ENCODE peak calls at places on chromosomes 11 and 22, in nine cellular contexts. F, Q, U, L, N, O, V, G and D are unnamed samples.

GRCh38 chr11:117239295-117239694 is 6.8 kb downstream of the RNF214 start:
- DNase-seq in F (no peak), Q (no peak), U (no peak), L (no peak), N (no peak), O (no peak), V (no peak), G (peak), D (no peak)

GRCh38 chr11:83449338-83449913 is 163.3 kb upstream of the CCDC90B start:
- DNase-seq in F (no peak), Q (no peak), U (no peak), L (no peak), N (no peak), O (no peak), V (no peak), G (no peak), D (no peak)

GRCh38 chr11:122556605-122557004 is 98.9 kb upstream of the UBASH3B start:
- DNase-seq in F (peak), Q (peak), U (peak), L (no peak), N (no peak), O (no peak), V (peak), G (no peak), D (no peak)

GRCh38 chr11:214083-214482 is 6.6 kb downstream of the RIC8A start:
- DNase-seq in F (no peak), Q (no peak), U (no peak), L (no peak), N (no peak), O (no peak), V (no peak), G (no peak), D (no peak)

GRCh38 chr11:59918494-59918893 is 19.7 kb upstream of the OOSP1 start:
- DNase-seq in F (no peak), Q (no peak), U (no peak), L (no peak), N (no peak), O (no peak), V (no peak), G (no peak), D (no peak)

GRCh38 chr11:32905028-32905667 is 12.5 kb downstream of the QSER1 start:
- DNase-seq in F (no peak), Q (no peak), U (no peak), L (no peak), N (no peak), O (no peak), V (no peak), G (no peak), D (no peak)

GRCh38 chr11:29486301-29486700 is 530.5 kb downstream of the KCNA4 start:
- DNase-seq in F (no peak), Q (no peak), U (no peak), L (no peak), N (no peak), O (no peak), V (no peak), G (no peak), D (no peak)

GRCh38 chr11:121892863-121893262 is 223.2 kb downstream of the BLID start:
- DNase-seq in F (no peak), Q (no peak), U (no peak), L (no peak), N (no peak), O (no peak), V (no peak), G (no peak), D (no peak)

GRCh38 chr22:17838180-17838865 is 64.1 kb upstream of the BID start:
- DNase-seq in F (no peak), Q (no peak), U (no peak), L (no peak), N (no peak), O (no peak), V (no peak), G (no peak), D (no peak)

GRCh38 chr11:705646-706438 is at the start of gene EPS8L2:
- DNase-seq in F (peak), Q (peak), U (peak), L (peak), N (no peak), O (no peak), V (no peak), G (no peak), D (no peak)

GRCh38 chr11:100753562-100753961 is 66.5 kb downstream of the ARHGAP42 start:
- DNase-seq in F (no peak), Q (no peak), U (no peak), L (no peak), N (no peak), O (no peak), V (no peak), G (peak), D (no peak)

GRCh38 chr11:58577441-58578135 is 1.3 kb upstream of the ZFP91 start:
- DNase-seq in F (peak), Q (peak), U (peak), L (peak), N (peak), O (peak), V (peak), G (peak), D (no peak)

GRCh38 chr11:68976095-68976494 is 4.7 kb downstream of the MRGPRD start:
- DNase-seq in F (no peak), Q (no peak), U (no peak), L (no peak), N (no peak), O (no peak), V (no peak), G (no peak), D (no peak)

GRCh38 chr22:42608481-42609361 is 6.0 kb downstream of the POLDIP3 start:
- DNase-seq in F (no peak), Q (peak), U (no peak), L (no peak), N (no peak), O (no peak), V (no peak), G (no peak), D (peak)

GRCh38 chr22:40240671-40241070 is 62.9 kb downstream of the TNRC6B start:
- DNase-seq in F (peak), Q (peak), U (no peak), L (no peak), N (no peak), O (no peak), V (no peak), G (no peak), D (no peak)

GRCh38 chr22:16912281-16912680 is 87.1 kb upstream of the XKR3 start:
- DNase-seq in F (no peak), Q (no peak), U (no peak), L (no peak), N (no peak), O (no peak), V (no peak), G (no peak), D (no peak)

GRCh38 chr11:101738494-101738893 is 154.7 kb upstream of the TRPC6 start:
- DNase-seq in F (no peak), Q (no peak), U (no peak), L (no peak), N (no peak), O (no peak), V (no peak), G (no peak), D (peak)

GRCh38 chr11:12303431-12304149 is 73.8 kb upstream of the PARVA start:
- DNase-seq in F (no peak), Q (no peak), U (no peak), L (no peak), N (no peak), O (no peak), V (no peak), G (no peak), D (no peak)

GRCh38 chr11:7667460-7667859 is 5.8 kb downstream of the CYB5R2 start:
- DNase-seq in F (no peak), Q (no peak), U (no peak), L (no peak), N (no peak), O (no peak), V (no peak), G (peak), D (no peak)

GRCh38 chr11:112302226-112302868 is 41.7 kb upstream of the PLET1 start:
- DNase-seq in F (no peak), Q (no peak), U (no peak), L (no peak), N (no peak), O (no peak), V (no peak), G (no peak), D (no peak)

GRCh38 chr11:19853901-19854300 is 141.3 kb downstream of the NAV2 start:
- DNase-seq in F (no peak), Q (no peak), U (no peak), L (no peak), N (no peak), O (no peak), V (no peak), G (no peak), D (peak)

GRCh38 chr22:43312608-43313007 is 30.6 kb downstream of the SCUBE1 start:
- DNase-seq in F (no peak), Q (no peak), U (no peak), L (no peak), N (no peak), O (no peak), V (no peak), G (no peak), D (no peak)

GRCh38 chr11:28009383-28009782 is 98.6 kb downstream of the KIF18A start:
- DNase-seq in F (no peak), Q (no peak), U (no peak), L (no peak), N (no peak), O (no peak), V (no peak), G (no peak), D (no peak)

GRCh38 chr11:47257518-47258316 is at the start of gene NR1H3:
- DNase-seq in F (no peak), Q (no peak), U (peak), L (peak), N (no peak), O (peak), V (no peak), G (peak), D (no peak)

GRCh38 chr22:20184501-20185145 is 33.8 kb upstream of the CCDC188 start:
- DNase-seq in F (no peak), Q (no peak), U (no peak), L (no peak), N (no peak), O (no peak), V (no peak), G (no peak), D (no peak)

GRCh38 chr11:9678576-9678975 is 14.7 kb downstream of the SWAP70 start:
- DNase-seq in F (no peak), Q (no peak), U (no peak), L (no peak), N (no peak), O (no peak), V (no peak), G (no peak), D (no peak)

GRCh38 chr11:47480762-47481161 is 31.8 kb upstream of the RAPSN start:
- DNase-seq in F (no peak), Q (no peak), U (no peak), L (no peak), N (no peak), O (no peak), V (no peak), G (no peak), D (no peak)

GRCh38 chr11:121503056-121503455 is 50.3 kb upstream of the SORL1-AS1 start:
- DNase-seq in F (no peak), Q (no peak), U (no peak), L (no peak), N (no peak), O (no peak), V (no peak), G (no peak), D (no peak)

GRCh38 chr11:9982796-9983579 is 311.0 kb downstream of the SBF2 start:
- DNase-seq in F (no peak), Q (no peak), U (no peak), L (no peak), N (no peak), O (no peak), V (no peak), G (peak), D (no peak)

GRCh38 chr11:41954034-41954433 is 494.6 kb upstream of the LRRC4C start:
- DNase-seq in F (no peak), Q (no peak), U (no peak), L (no peak), N (no peak), O (no peak), V (no peak), G (no peak), D (no peak)

GRCh38 chr11:97963528-97964331 is 1057.0 kb upstream of the CNTN5 start:
- DNase-seq in F (no peak), Q (no peak), U (no peak), L (no peak), N (no peak), O (no peak), V (no peak), G (no peak), D (no peak)

GRCh38 chr11:126265801-126266200 is 2.9 kb downstream of the SRPRA start:
- DNase-seq in F (no peak), Q (no peak), U (no peak), L (no peak), N (no peak), O (no peak), V (no peak), G (no peak), D (no peak)

GRCh38 chr11:73333626-73334199 is 25.6 kb downstream of the ARHGEF17 start:
- DNase-seq in F (no peak), Q (no peak), U (no peak), L (no peak), N (no peak), O (no peak), V (no peak), G (no peak), D (no peak)

GRCh38 chr11:104001474-104001873 is 35.0 kb upstream of the DDI1 start:
- DNase-seq in F (no peak), Q (no peak), U (no peak), L (no peak), N (no peak), O (no peak), V (no peak), G (no peak), D (no peak)

GRCh38 chr11:70592641-70593165 is 194.4 kb downstream of the CTTN start:
- DNase-seq in F (no peak), Q (no peak), U (peak), L (peak), N (no peak), O (no peak), V (no peak), G (no peak), D (no peak)

GRCh38 chr11:58004664-58005063 is 19.0 kb upstream of the OR9Q1 start:
- DNase-seq in F (no peak), Q (no peak), U (no peak), L (no peak), N (no peak), O (no peak), V (no peak), G (no peak), D (no peak)

GRCh38 chr11:22792497-22792896 is 37.1 kb downstream of the SVIP start:
- DNase-seq in F (no peak), Q (no peak), U (no peak), L (no peak), N (no peak), O (no peak), V (no peak), G (no peak), D (no peak)

GRCh38 chr11:75424396-75424795 is 8.6 kb downstream of the KLHL35 start:
- DNase-seq in F (no peak), Q (no peak), U (no peak), L (no peak), N (no peak), O (no peak), V (no peak), G (no peak), D (no peak)